ENCODE peak calls at places on chromosomes 2 and 18, in six cellular contexts. One of them, this sample, is unnamed.

GRCh38 chr2:184923751-184924150 is 325.4 kb downstream of the ZNF804A start:
- DNase-seq in cardiac muscle cell: no peak
- DNase-seq in Panc1: no peak
- DNase-seq in caudate nucleus: no peak
- DNase-seq in T-cell: no peak
- DNase-seq in right cardiac atrium: no peak
- DNase-seq in this sample: no peak

GRCh38 chr2:120219291-120219690 is 3.9 kb downstream of the TMEM185B start:
- DNase-seq in Panc1: no peak
- DNase-seq in cardiac muscle cell: no peak
- DNase-seq in right cardiac atrium: no peak
- DNase-seq in T-cell: no peak
- DNase-seq in caudate nucleus: no peak
- DNase-seq in this sample: no peak

GRCh38 chr2:208320686-208321085 is 54.6 kb downstream of the PIKFYVE start:
- DNase-seq in Panc1: no peak
- DNase-seq in cardiac muscle cell: peak; percentile 18
- DNase-seq in caudate nucleus: peak; percentile 10
- DNase-seq in T-cell: no peak
- DNase-seq in right cardiac atrium: peak; percentile 79
- DNase-seq in this sample: no peak

GRCh38 chr2:99698896-99699295 is 209.1 kb upstream of the REV1 start:
- DNase-seq in cardiac muscle cell: peak; percentile 27
- DNase-seq in Panc1: no peak
- DNase-seq in caudate nucleus: no peak
- DNase-seq in right cardiac atrium: no peak
- DNase-seq in T-cell: no peak
- DNase-seq in this sample: no peak

GRCh38 chr2:64963719-64964118 is 25.5 kb upstream of the SLC1A4 start:
- DNase-seq in right cardiac atrium: no peak
- DNase-seq in caudate nucleus: no peak
- DNase-seq in T-cell: no peak
- DNase-seq in cardiac muscle cell: no peak
- DNase-seq in Panc1: no peak
- DNase-seq in this sample: no peak

GRCh38 chr18:63216911-63217311 is 102.7 kb downstream of the BCL2 start:
- DNase-seq in cardiac muscle cell: no peak
- DNase-seq in T-cell: peak; percentile 13
- DNase-seq in right cardiac atrium: no peak
- DNase-seq in caudate nucleus: no peak
- DNase-seq in Panc1: no peak
- DNase-seq in this sample: no peak

GRCh38 chr2:2847131-2847740 is 516.2 kb upstream of the MYT1L start:
- DNase-seq in cardiac muscle cell: no peak
- DNase-seq in right cardiac atrium: peak; percentile 66
- DNase-seq in caudate nucleus: no peak
- DNase-seq in Panc1: no peak
- DNase-seq in T-cell: no peak
- DNase-seq in this sample: no peak

GRCh38 chr2:56587456-56587855 is 403.7 kb downstream of the CCDC85A start:
- DNase-seq in cardiac muscle cell: no peak
- DNase-seq in right cardiac atrium: no peak
- DNase-seq in caudate nucleus: no peak
- DNase-seq in T-cell: no peak
- DNase-seq in Panc1: no peak
- DNase-seq in this sample: no peak

GRCh38 chr18:8386981-8387380 is 222.3 kb upstream of the RAB12 start:
- DNase-seq in caudate nucleus: no peak
- DNase-seq in right cardiac atrium: no peak
- DNase-seq in Panc1: no peak
- DNase-seq in T-cell: no peak
- DNase-seq in cardiac muscle cell: no peak
- DNase-seq in this sample: no peak

GRCh38 chr2:239817011-239817490 is 208.1 kb downstream of the NDUFA10 start:
- DNase-seq in cardiac muscle cell: no peak
- DNase-seq in right cardiac atrium: no peak
- DNase-seq in Panc1: no peak
- DNase-seq in T-cell: no peak
- DNase-seq in caudate nucleus: no peak
- DNase-seq in this sample: no peak

GRCh38 chr2:191231995-191232394 is 13.2 kb upstream of the MYO1B start:
- DNase-seq in T-cell: no peak
- DNase-seq in right cardiac atrium: no peak
- DNase-seq in cardiac muscle cell: peak; percentile 56
- DNase-seq in caudate nucleus: no peak
- DNase-seq in Panc1: no peak
- DNase-seq in this sample: no peak

GRCh38 chr2:120622886-120623753 is 112.5 kb upstream of the GLI2 start:
- DNase-seq in Panc1: no peak
- DNase-seq in right cardiac atrium: no peak
- DNase-seq in caudate nucleus: peak; percentile 15
- DNase-seq in T-cell: no peak
- DNase-seq in cardiac muscle cell: no peak
- DNase-seq in this sample: no peak

GRCh38 chr2:71291398-71291797 is 40.2 kb upstream of the ZNF638 start:
- DNase-seq in Panc1: no peak
- DNase-seq in T-cell: no peak
- DNase-seq in cardiac muscle cell: peak; percentile 12
- DNase-seq in caudate nucleus: peak; percentile 57
- DNase-seq in right cardiac atrium: no peak
- DNase-seq in this sample: no peak

This sample was measured in T47D.